ENCODE peak calls at places on chromosome 20, in ten cellular contexts. X, R, Q, L, B, E, W, O, K and V are unnamed samples.

GRCh38 chr20:50144362-50144761 is 9.2 kb downstream of the PEDS1 start:
- DNase-seq in B (peak), O (no peak), K (peak), E (no peak), R (no peak), W (no peak), L (no peak), X (peak), Q (peak), V (no peak)

GRCh38 chr20:46119028-46119546 is 973 bp downstream of the CD40 start:
- DNase-seq in O (no peak), L (no peak), W (no peak), X (no peak), Q (peak), E (peak), K (no peak), B (no peak), R (no peak), V (no peak)

GRCh38 chr20:49867453-49868215 is 47.7 kb downstream of the SPATA2 start:
- DNase-seq in R (no peak), E (peak), Q (no peak), L (no peak), B (no peak), K (no peak), O (no peak), W (no peak), X (no peak), V (no peak)

GRCh38 chr20:63253438-63254236 is 626 bp downstream of the NKAIN4 start:
- DNase-seq in W (no peak), K (no peak), B (no peak), E (no peak), L (no peak), O (peak), Q (no peak), R (no peak), X (no peak), V (no peak)

GRCh38 chr20:57189713-57190112 is 76.7 kb downstream of the BMP7 start:
- DNase-seq in X (no peak), L (no peak), W (no peak), O (no peak), E (no peak), B (no peak), R (no peak), K (no peak), Q (no peak), V (no peak)

GRCh38 chr20:13857304-13857703 is 72.5 kb downstream of the NDUFAF5 start:
- DNase-seq in K (no peak), O (no peak), E (no peak), R (no peak), W (no peak), B (no peak), L (no peak), X (peak), Q (peak), V (no peak)

GRCh38 chr20:47576516-47577033 is 74.9 kb downstream of the NCOA3 start:
- DNase-seq in X (peak), E (no peak), O (no peak), L (no peak), K (peak), R (peak), Q (no peak), W (peak), B (peak), V (no peak)

GRCh38 chr20:21166801-21167200 is 40.9 kb downstream of the KIZ start:
- DNase-seq in B (no peak), O (no peak), E (no peak), X (no peak), Q (no peak), W (no peak), R (no peak), K (no peak), L (no peak), V (no peak)

GRCh38 chr20:44704551-44704971 is 10.6 kb upstream of the CCN5 start:
- DNase-seq in W (no peak), L (no peak), E (no peak), K (no peak), R (no peak), B (peak), Q (no peak), X (peak), O (no peak), V (no peak)

GRCh38 chr20:51700809-51701285 is 67.3 kb downstream of the ATP9A start:
- DNase-seq in O (no peak), W (no peak), L (no peak), R (no peak), K (peak), Q (no peak), E (no peak), B (peak), X (peak), V (no peak)

GRCh38 chr20:7989379-7989778 is 30.2 kb downstream of the TMX4 start:
- DNase-seq in K (no peak), E (no peak), O (no peak), X (no peak), W (no peak), R (no peak), Q (no peak), L (no peak), B (peak), V (no peak)

GRCh38 chr20:58627212-58628072 is 23.6 kb upstream of the STX16 start:
- DNase-seq in E (no peak), R (no peak), X (no peak), Q (no peak), L (no peak), O (no peak), B (no peak), K (no peak), W (no peak), V (no peak)

GRCh38 chr20:54255157-54255556 is 47.3 kb downstream of the PFDN4 start:
- DNase-seq in E (no peak), Q (no peak), O (no peak), L (no peak), K (no peak), R (no peak), W (no peak), X (peak), B (peak), V (no peak)

GRCh38 chr20:31594558-31595379 is 10.3 kb upstream of the ID1 start:
- DNase-seq in O (no peak), L (no peak), E (no peak), X (no peak), K (no peak), W (peak), B (peak), R (no peak), Q (no peak), V (no peak)

GRCh38 chr20:37323985-37324384 is 22.0 kb upstream of the SRC start:
- DNase-seq in X (no peak), Q (peak), K (no peak), R (no peak), E (no peak), O (no peak), L (no peak), B (peak), W (no peak), V (no peak)